ENCODE peak calls at places on chromosome 13, in four cellular contexts. One of them, this sample, is unnamed.

GRCh38 chr13:100594731-100595130 is 6.1 kb upstream of the GGACT start:
- DNase-seq in AG09309: no peak
- DNase-seq in IMR-90: no peak
- DNase-seq in ELF-1: peak
- DNase-seq in this sample: no peak

GRCh38 chr13:110341445-110342247 is 34.6 kb downstream of the COL4A2 start:
- DNase-seq in ELF-1: no peak
- DNase-seq in IMR-90: peak
- DNase-seq in AG09309: no peak
- DNase-seq in this sample: peak

GRCh38 chr13:113783966-113784644 is 25.1 kb downstream of the TMEM255B start:
- DNase-seq in ELF-1: no peak
- DNase-seq in AG09309: no peak
- DNase-seq in IMR-90: no peak
- DNase-seq in this sample: no peak

GRCh38 chr13:106029901-106030300 is 505.6 kb downstream of the EFNB2 start:
- DNase-seq in IMR-90: no peak
- DNase-seq in AG09309: no peak
- DNase-seq in ELF-1: no peak
- DNase-seq in this sample: no peak

GRCh38 chr13:51585696-51586095 is 1.4 kb downstream of the WDFY2 start:
- DNase-seq in AG09309: no peak
- DNase-seq in IMR-90: peak
- DNase-seq in ELF-1: no peak
- DNase-seq in this sample: peak

GRCh38 chr13:40503966-40504591 is 162.4 kb downstream of the FOXO1 start:
- DNase-seq in AG09309: peak
- DNase-seq in IMR-90: peak
- DNase-seq in ELF-1: no peak
- DNase-seq in this sample: peak

GRCh38 chr13:75514080-75515040 is 23.3 kb downstream of the COMMD6 start:
- DNase-seq in AG09309: peak
- DNase-seq in IMR-90: peak
- DNase-seq in ELF-1: no peak
- DNase-seq in this sample: peak

GRCh38 chr13:109945206-109945960 is 159.0 kb upstream of the IRS2 start:
- DNase-seq in ELF-1: no peak
- DNase-seq in AG09309: peak
- DNase-seq in IMR-90: peak
- DNase-seq in this sample: peak

GRCh38 chr13:110183925-110184324 is 123.0 kb downstream of the COL4A1 start:
- DNase-seq in ELF-1: peak
- DNase-seq in AG09309: no peak
- DNase-seq in IMR-90: peak
- DNase-seq in this sample: no peak

GRCh38 chr13:108947551-108948030 is 318.2 kb downstream of the MYO16 start:
- DNase-seq in AG09309: peak
- DNase-seq in IMR-90: peak
- DNase-seq in ELF-1: no peak
- DNase-seq in this sample: peak

GRCh38 chr13:73335226-73335625 is 276.4 kb downstream of the KLF5 start:
- DNase-seq in ELF-1: no peak
- DNase-seq in AG09309: peak
- DNase-seq in IMR-90: peak
- DNase-seq in this sample: peak

GRCh38 chr13:71536201-71536600 is 330.8 kb downstream of the DACH1 start:
- DNase-seq in AG09309: no peak
- DNase-seq in ELF-1: no peak
- DNase-seq in IMR-90: no peak
- DNase-seq in this sample: no peak

GRCh38 chr13:39956036-39956435 is 300.6 kb downstream of the COG6 start:
- DNase-seq in ELF-1: no peak
- DNase-seq in AG09309: no peak
- DNase-seq in IMR-90: no peak
- DNase-seq in this sample: no peak

GRCh38 chr13:28161370-28161769 is 23.0 kb downstream of the PAN3 start:
- DNase-seq in ELF-1: peak
- DNase-seq in IMR-90: peak
- DNase-seq in AG09309: no peak
- DNase-seq in this sample: peak

GRCh38 chr13:109150691-109151090 is 521.3 kb downstream of the MYO16 start:
- DNase-seq in ELF-1: no peak
- DNase-seq in IMR-90: no peak
- DNase-seq in AG09309: no peak
- DNase-seq in this sample: no peak

GRCh38 chr13:45446181-45446580 is 18.6 kb upstream of the COG3 start:
- DNase-seq in ELF-1: no peak
- DNase-seq in AG09309: peak
- DNase-seq in IMR-90: peak
- DNase-seq in this sample: peak